ENCODE peak calls at places on chromosomes 6 and 20, in eight cellular contexts. W is HT-29; U is GM19239; L is activated naive CD4-positive, alpha-beta T cell; E is osteocyte; T is psoas muscle; D is mammary epithelial cell; J is fibroblast of pulmonary artery. Y is an unnamed sample.

GRCh38 chr6:121984956-121985355 is 414.5 kb upstream of the HSF2 start:
- DNase-seq in W (no peak), U (no peak), L (no peak), E (no peak), T (no peak), D (no peak), J (no peak), Y (no peak)

GRCh38 chr6:143323729-143324465 is 126.6 kb downstream of the ADAT2 start:
- DNase-seq in W (no peak), U (no peak), L (no peak), E (no peak), T (no peak), D (no peak), J (no peak), Y (no peak)

GRCh38 chr20:1856419-1856818 is 38.8 kb upstream of the SIRPA start:
- DNase-seq in W (no peak), U (no peak), L (no peak), E (no peak), T (no peak), D (no peak), J (no peak), Y (no peak)

GRCh38 chr6:29935273-29935955 is 6.9 kb upstream of the HLA-A start:
- DNase-seq in W (no peak), U (no peak), L (no peak), E (no peak), T (no peak), D (no peak), J (no peak), Y (no peak)

GRCh38 chr6:30615958-30616810 is 859 bp downstream of the PPP1R10 start:
- DNase-seq in W (no peak), U (no peak), L (no peak), E (no peak), T (no peak), D (no peak), J (peak), Y (no peak)

GRCh38 chr6:13528777-13529343 is 41.5 kb upstream of the GFOD1 start:
- DNase-seq in W (no peak), U (no peak), L (no peak), E (no peak), T (no peak), D (no peak), J (no peak), Y (no peak)

GRCh38 chr20:33411136-33411690 is 9.9 kb upstream of the CDK5RAP1 start:
- DNase-seq in W (no peak), U (no peak), L (no peak), E (no peak), T (no peak), D (no peak), J (no peak), Y (no peak)

GRCh38 chr6:57305754-57306153 is 11.7 kb upstream of the PRIM2 start:
- DNase-seq in W (no peak), U (no peak), L (no peak), E (no peak), T (no peak), D (no peak), J (peak), Y (no peak)

GRCh38 chr6:4364172-4364571 is 228.8 kb upstream of the ECI2 start:
- DNase-seq in W (no peak), U (no peak), L (no peak), E (no peak), T (no peak), D (no peak), J (no peak), Y (no peak)

GRCh38 chr6:27154696-27155095 is 92.8 kb upstream of the PRSS16 start:
- DNase-seq in W (no peak), U (no peak), L (no peak), E (no peak), T (no peak), D (no peak), J (no peak), Y (no peak)

GRCh38 chr6:121592955-121593665 is 157.7 kb downstream of the GJA1 start:
- DNase-seq in W (no peak), U (no peak), L (no peak), E (no peak), T (no peak), D (no peak), J (peak), Y (no peak)

GRCh38 chr20:47360207-47360488 is 3.6 kb upstream of the ZMYND8 start:
- DNase-seq in W (peak), U (no peak), L (no peak), E (no peak), T (no peak), D (peak), J (peak), Y (peak)

GRCh38 chr20:63744158-63744557 is 4.6 kb downstream of the SLC2A4RG start:
- DNase-seq in W (no peak), U (no peak), L (no peak), E (no peak), T (no peak), D (no peak), J (no peak), Y (no peak)

GRCh38 chr6:20403766-20404640 is 2.3 kb downstream of the E2F3 start:
- DNase-seq in W (peak), U (no peak), L (peak), E (no peak), T (peak), D (peak), J (peak), Y (peak)

GRCh38 chr20:10492065-10492464 is 57.0 kb downstream of the SLX4IP start:
- DNase-seq in W (no peak), U (no peak), L (no peak), E (no peak), T (no peak), D (no peak), J (peak), Y (no peak)

GRCh38 chr20:36582322-36582721 is 8.9 kb downstream of the TGIF2 start:
- DNase-seq in W (no peak), U (no peak), L (no peak), E (no peak), T (no peak), D (no peak), J (no peak), Y (no peak)

GRCh38 chr20:235891-236290 is 8.8 kb downstream of the DEFB129 start:
- DNase-seq in W (peak), U (no peak), L (no peak), E (no peak), T (no peak), D (peak), J (peak), Y (peak)

GRCh38 chr6:45212976-45213375 is 115.2 kb upstream of the RUNX2 start:
- DNase-seq in W (no peak), U (no peak), L (no peak), E (no peak), T (no peak), D (peak), J (peak), Y (no peak)

GRCh38 chr20:39295301-39295700 is 333.2 kb downstream of the DHX35 start:
- DNase-seq in W (no peak), U (no peak), L (no peak), E (no peak), T (no peak), D (no peak), J (no peak), Y (no peak)

GRCh38 chr6:113352029-113352801 is 504.9 kb upstream of the MARCKS start:
- DNase-seq in W (peak), U (no peak), L (no peak), E (no peak), T (no peak), D (peak), J (peak), Y (peak)

GRCh38 chr6:56550307-56550706 is 92.4 kb downstream of the DST start:
- DNase-seq in W (no peak), U (no peak), L (no peak), E (no peak), T (no peak), D (no peak), J (peak), Y (no peak)

GRCh38 chr6:100461273-100461919 is 3.3 kb downstream of the SIM1 start:
- DNase-seq in W (no peak), U (no peak), L (no peak), E (no peak), T (no peak), D (no peak), J (no peak), Y (no peak)

GRCh38 chr6:161476711-161477110 is 202.8 kb upstream of the AGPAT4 start:
- DNase-seq in W (no peak), U (no peak), L (no peak), E (no peak), T (peak), D (peak), J (peak), Y (no peak)

GRCh38 chr6:34559651-34560365 is 3.7 kb upstream of the SPDEF start:
- DNase-seq in W (no peak), U (no peak), L (no peak), E (no peak), T (no peak), D (no peak), J (no peak), Y (no peak)

GRCh38 chr6:121600389-121601233 is 165.2 kb downstream of the GJA1 start:
- DNase-seq in W (no peak), U (no peak), L (no peak), E (no peak), T (no peak), D (no peak), J (no peak), Y (no peak)

GRCh38 chr6:158081657-158081935 is 86.5 kb downstream of the SERAC1 start:
- DNase-seq in W (no peak), U (no peak), L (no peak), E (no peak), T (no peak), D (no peak), J (peak), Y (no peak)

GRCh38 chr6:81594501-81594900 is 158.0 kb downstream of the TENT5A start:
- DNase-seq in W (no peak), U (no peak), L (no peak), E (no peak), T (no peak), D (no peak), J (no peak), Y (no peak)

GRCh38 chr20:63056236-63057132 is 49.7 kb upstream of the BHLHE23 start:
- DNase-seq in W (peak), U (peak), L (peak), E (peak), T (peak), D (peak), J (peak), Y (no peak)

GRCh38 chr6:41430875-41431274 is 95.5 kb downstream of the NCR2 start:
- DNase-seq in W (no peak), U (no peak), L (no peak), E (no peak), T (no peak), D (peak), J (peak), Y (peak)

GRCh38 chr6:144104898-144105487 is 9.6 kb upstream of the SF3B5 start:
- DNase-seq in W (peak), U (peak), L (no peak), E (no peak), T (no peak), D (peak), J (peak), Y (peak)

GRCh38 chr6:155216312-155217028 is 47.3 kb upstream of the CLDN20 start:
- DNase-seq in W (no peak), U (no peak), L (no peak), E (no peak), T (no peak), D (no peak), J (no peak), Y (no peak)

GRCh38 chr6:38987503-38987902 is 61.1 kb upstream of the GLP1R start:
- DNase-seq in W (no peak), U (no peak), L (no peak), E (no peak), T (no peak), D (no peak), J (no peak), Y (no peak)

GRCh38 chr6:108106261-108106660 is 31.7 kb upstream of the OSTM1 start:
- DNase-seq in W (no peak), U (no peak), L (no peak), E (no peak), T (no peak), D (no peak), J (no peak), Y (no peak)

GRCh38 chr20:40008177-40008576 is 680.9 kb downstream of the MAFB start:
- DNase-seq in W (no peak), U (no peak), L (no peak), E (no peak), T (no peak), D (no peak), J (no peak), Y (peak)

GRCh38 chr6:117138920-117139319 is 126.4 kb upstream of the VGLL2 start:
- DNase-seq in W (no peak), U (no peak), L (no peak), E (no peak), T (no peak), D (no peak), J (no peak), Y (no peak)

GRCh38 chr20:13930246-13930645 is 60.2 kb downstream of the SEL1L2 start:
- DNase-seq in W (no peak), U (no peak), L (no peak), E (no peak), T (no peak), D (peak), J (no peak), Y (peak)

GRCh38 chr20:48400009-48400408 is 427.8 kb downstream of the PREX1 start:
- DNase-seq in W (no peak), U (no peak), L (no peak), E (no peak), T (no peak), D (no peak), J (no peak), Y (no peak)

GRCh38 chr6:105458552-105458951 is 55.7 kb upstream of the PREP start:
- DNase-seq in W (no peak), U (no peak), L (no peak), E (no peak), T (no peak), D (peak), J (no peak), Y (no peak)

GRCh38 chr6:102813489-102814275 is 1420.2 kb downstream of the GRIK2 start:
- DNase-seq in W (peak), U (no peak), L (no peak), E (no peak), T (no peak), D (peak), J (no peak), Y (peak)

GRCh38 chr6:153334121-153334520 is 203.0 kb upstream of the RGS17 start:
- DNase-seq in W (no peak), U (no peak), L (no peak), E (no peak), T (no peak), D (peak), J (no peak), Y (peak)

Y was measured in foreskin keratinocyte.